ENCODE peak calls at places on chromosomes 12 and 14, in five cellular contexts. M, W, V, X and C are unnamed samples.

GRCh38 chr14:50573862-50574261 is 13.9 kb downstream of the ATL1 start:
- DNase-seq in M (no peak), W (peak), V (no peak), X (no peak), C (no peak)

GRCh38 chr12:69099201-69099837 is 140.1 kb upstream of the CPSF6 start:
- DNase-seq in M (no peak), W (no peak), V (no peak), X (no peak), C (no peak)

GRCh38 chr12:96438330-96438729 is 38.1 kb upstream of the CDK17 start:
- DNase-seq in M (no peak), W (no peak), V (no peak), X (no peak), C (no peak)

GRCh38 chr14:100603341-100604125 is 16.3 kb upstream of the BEGAIN start:
- DNase-seq in M (no peak), W (no peak), V (no peak), X (no peak), C (no peak)

GRCh38 chr14:67525389-67525788 is 7.7 kb upstream of the PLEKHH1 start:
- DNase-seq in M (no peak), W (no peak), V (no peak), X (no peak), C (no peak)

GRCh38 chr12:4169959-4170358 is 103.6 kb upstream of the CCND2 start:
- DNase-seq in M (no peak), W (no peak), V (no peak), X (no peak), C (no peak)

GRCh38 chr14:97486601-97487120 is 689.5 kb downstream of the VRK1 start:
- DNase-seq in M (no peak), W (no peak), V (no peak), X (no peak), C (no peak)

GRCh38 chr14:91339076-91339475 is 78.5 kb downstream of the CCDC88C start:
- DNase-seq in M (no peak), W (no peak), V (no peak), X (no peak), C (no peak)

GRCh38 chr14:62882967-62883366 is 162.3 kb downstream of the KCNH5 start:
- DNase-seq in M (no peak), W (no peak), V (no peak), X (no peak), C (no peak)

GRCh38 chr12:76696186-76696585 is 67.7 kb upstream of the ZDHHC17 start:
- DNase-seq in M (no peak), W (no peak), V (no peak), X (no peak), C (no peak)

GRCh38 chr14:84482256-84483071 is 1047.5 kb upstream of the FLRT2 start:
- DNase-seq in M (no peak), W (no peak), V (peak), X (no peak), C (no peak)

GRCh38 chr12:101793401-101793800 is 37.4 kb downstream of the GNPTAB start:
- DNase-seq in M (no peak), W (no peak), V (peak), X (no peak), C (no peak)

GRCh38 chr12:104792570-104792969 is 165.5 kb downstream of the SLC41A2 start:
- DNase-seq in M (no peak), W (peak), V (peak), X (peak), C (no peak)

GRCh38 chr14:44291516-44291915 is 215.6 kb downstream of the FSCB start:
- DNase-seq in M (no peak), W (no peak), V (no peak), X (no peak), C (no peak)

GRCh38 chr12:12266873-12267634 is at the start of gene LRP6:
- DNase-seq in M (peak), W (peak), V (peak), X (peak), C (peak)

GRCh38 chr14:28635387-28635786 is 131.2 kb upstream of the FOXG1 start:
- DNase-seq in M (peak), W (peak), V (peak), X (no peak), C (peak)

DNA sequence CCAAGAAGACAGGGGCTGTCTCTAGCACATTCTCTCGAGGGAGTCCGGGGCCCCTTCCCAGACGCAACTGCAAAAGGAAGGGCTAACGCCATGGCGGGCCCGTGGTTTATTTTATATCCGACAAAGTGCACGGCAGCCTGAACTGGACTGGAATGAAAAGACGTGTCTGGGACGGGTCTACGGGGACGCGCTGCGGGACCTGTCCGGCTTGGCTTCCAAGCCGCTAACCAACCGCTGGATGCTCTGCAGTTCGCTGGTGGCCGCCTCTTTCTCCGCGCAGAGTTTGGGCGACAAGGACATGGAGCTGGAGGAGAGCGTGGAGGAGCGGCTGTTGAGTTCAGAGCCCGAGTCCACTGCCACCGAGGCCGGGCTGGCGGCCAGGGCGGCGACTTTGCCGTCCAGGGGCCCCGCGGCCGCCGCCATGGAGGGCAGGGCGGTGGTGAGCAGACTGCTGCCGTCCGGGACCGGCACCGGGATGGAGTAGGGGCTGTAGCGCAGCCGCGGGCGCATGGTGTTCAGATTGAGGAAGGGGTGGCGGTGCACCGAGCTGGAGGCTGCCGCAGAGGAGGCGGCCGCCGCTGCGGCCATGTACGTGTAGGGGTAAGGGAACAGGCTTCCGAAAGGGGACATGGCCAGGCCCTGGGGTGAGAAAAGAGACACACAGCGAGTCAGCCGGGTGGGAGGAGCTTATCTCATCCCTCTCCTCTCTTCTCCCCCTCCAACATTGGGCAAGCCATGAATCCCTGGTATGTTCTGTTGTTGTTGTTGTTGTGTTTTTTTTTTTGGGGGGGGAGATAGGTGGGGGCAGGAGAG is 12.1 kb downstream of the TBX3 start:
- DNase-seq in M (no peak), W (peak), V (peak), X (no peak), C (no peak)
- TF ChIP-seq EZH2 in M (no peak), W (no peak), V (no peak), X (no peak), C (no peak)

GRCh38 chr14:37599527-37600368 is 4.3 kb downstream of the TTC6 start:
- DNase-seq in M (no peak), W (peak), V (peak), X (no peak), C (no peak)
- TF ChIP-seq EZH2 in M (no peak), W (no peak), V (peak), X (no peak), C (no peak)

GRCh38 chr12:132452596-132453350 is 37.2 kb upstream of the FBRSL1 start:
- DNase-seq in M (no peak), W (no peak), V (no peak), X (no peak), C (no peak)
- TF ChIP-seq EZH2 in M (no peak), W (no peak), V (no peak), X (no peak), C (no peak)

GRCh38 chr14:29926701-29927595 is 699 bp downstream of the PRKD1 start:
- DNase-seq in M (peak), W (peak), V (peak), X (peak), C (no peak)
- TF ChIP-seq EZH2 in M (no peak), W (no peak), V (no peak), X (no peak), C (no peak)

GRCh38 chr12:125185311-125185739 is 120.1 kb downstream of the AACS start:
- DNase-seq in M (no peak), W (peak), V (no peak), X (no peak), C (no peak)
- TF ChIP-seq EZH2 in M (no peak), W (no peak), V (no peak), X (no peak), C (no peak)

DNA sequence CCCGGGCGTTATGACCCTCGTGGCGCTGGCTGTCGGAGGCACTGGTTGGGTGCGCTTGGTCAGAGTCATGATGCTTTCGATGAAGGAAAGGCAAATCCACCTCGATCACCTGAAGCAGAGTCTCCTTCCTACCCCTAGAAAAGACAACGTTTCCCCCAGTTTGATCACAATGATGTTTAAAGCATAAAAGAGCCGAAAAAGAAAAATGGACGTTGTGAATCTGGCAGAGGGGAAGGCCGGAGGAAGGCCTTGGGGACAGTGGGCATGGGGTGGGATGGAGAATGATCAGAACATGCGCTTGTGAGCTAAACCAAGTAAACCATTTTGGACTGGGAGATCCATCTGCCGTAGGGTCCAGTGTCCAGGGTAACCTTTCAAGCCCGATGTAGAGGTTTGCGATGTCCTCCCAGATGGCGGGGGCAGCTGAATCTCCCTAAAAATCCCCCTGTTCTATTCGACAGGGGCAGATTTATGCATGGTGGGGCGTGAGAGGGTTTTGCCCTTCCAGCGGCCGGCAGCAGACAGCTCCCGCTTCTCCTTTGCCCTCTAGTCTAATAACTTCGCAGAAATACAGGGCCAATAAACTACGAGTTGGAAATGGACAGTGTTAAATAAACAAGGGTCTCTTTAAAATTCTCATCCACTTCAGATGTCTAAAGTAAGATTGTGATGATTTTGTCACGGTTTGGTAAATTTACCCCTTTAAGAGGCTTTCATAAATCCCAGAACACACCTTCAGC is 2.3 kb upstream of the OTX2 start:
- DNase-seq in M (no peak), W (no peak), V (no peak), X (no peak), C (no peak)
- TF ChIP-seq EZH2 in M (peak), W (peak), V (peak), X (no peak), C (no peak)

DNA sequence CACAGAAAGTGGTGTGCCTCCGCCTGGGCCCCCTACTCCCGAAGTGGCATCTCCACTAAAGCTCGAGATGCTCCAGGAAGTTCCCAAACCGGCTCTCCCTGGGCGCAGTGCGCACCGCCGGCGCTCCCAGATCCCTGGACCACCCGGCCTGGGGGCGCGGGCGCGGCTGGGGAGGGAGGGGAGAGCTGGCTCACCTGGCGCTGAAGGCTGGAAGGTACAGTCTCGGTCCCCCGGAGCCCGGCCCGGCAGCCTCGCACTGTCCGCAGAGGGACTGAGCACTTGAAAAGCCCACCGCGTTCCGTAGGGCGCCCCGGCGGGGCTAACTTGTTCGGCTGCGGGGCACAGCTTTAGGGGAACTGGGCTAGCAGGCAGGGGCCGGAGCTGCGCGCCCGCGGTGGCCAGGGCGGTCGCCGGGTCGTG is 558 bp downstream of the DBX2 start:
- DNase-seq in M (no peak), W (no peak), V (no peak), X (no peak), C (no peak)
- TF ChIP-seq EZH2 in M (no peak), W (no peak), V (no peak), X (no peak), C (no peak)

GRCh38 chr14:36664322-36665193 is 2.9 kb downstream of the PAX9 start:
- DNase-seq in M (no peak), W (no peak), V (no peak), X (no peak), C (no peak)

GRCh38 chr14:36661506-36662257 is at the start of gene PAX9:
- DNase-seq in M (peak), W (peak), V (peak), X (peak), C (peak)

GRCh38 chr14:36663404-36664321 is 2.0 kb downstream of the PAX9 start:
- DNase-seq in M (no peak), W (no peak), V (peak), X (peak), C (no peak)

GRCh38 chr14:36662258-36662542 is 540 bp downstream of the PAX9 start:
- DNase-seq in M (no peak), W (no peak), V (no peak), X (no peak), C (no peak)

DNA sequence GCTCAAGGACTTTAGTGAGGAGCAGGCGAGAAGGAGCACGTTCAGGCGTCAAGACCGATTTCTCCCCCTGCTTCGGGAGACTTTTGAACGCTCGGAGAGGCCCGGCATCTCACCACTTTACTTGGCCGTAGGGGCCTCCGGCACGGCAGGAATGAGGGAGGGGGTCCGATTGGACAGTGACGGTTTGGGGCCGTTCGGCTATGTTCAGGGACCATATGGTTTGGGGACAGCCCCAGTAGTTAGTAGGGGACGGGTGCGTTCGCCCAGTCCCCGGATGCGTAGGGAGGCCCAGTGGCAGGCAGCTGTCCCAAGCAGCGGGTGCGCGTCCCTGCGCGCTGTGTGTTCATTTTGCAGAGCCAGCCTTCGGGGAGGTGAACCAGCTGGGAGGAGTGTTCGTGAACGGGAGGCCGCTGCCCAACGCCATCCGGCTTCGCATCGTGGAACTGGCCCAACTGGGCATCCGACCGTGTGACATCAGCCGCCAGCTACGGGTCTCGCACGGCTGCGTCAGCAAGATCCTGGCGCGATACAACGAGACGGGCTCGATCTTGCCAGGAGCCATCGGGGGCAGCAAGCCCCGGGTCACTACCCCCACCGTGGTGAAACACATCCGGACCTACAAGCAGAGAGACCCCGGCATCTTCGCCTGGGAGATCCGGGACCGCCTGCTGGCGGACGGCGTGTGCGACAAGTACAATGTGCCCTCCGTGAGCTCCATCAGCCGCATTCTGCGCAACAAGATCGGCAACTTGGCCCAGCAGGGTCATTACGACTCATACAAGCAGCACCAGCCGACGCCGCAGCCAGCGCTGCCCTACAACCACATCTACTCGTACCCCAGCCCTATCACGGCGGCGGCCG is 1.1 kb downstream of the PAX9 start:
- DNase-seq in M (no peak), W (no peak), V (peak), X (peak), C (no peak)
- TF ChIP-seq EZH2 in M (no peak), W (peak), V (peak), X (no peak), C (no peak)